ENCODE peak calls at places on chromosome 12, in nine cellular contexts. One of them, this sample, is unnamed.

GRCh38 chr12:42960087-42960527 is 370.6 kb upstream of the PRICKLE1 start:
- DNase-seq in HS-5: no peak
- DNase-seq in RWPE2: peak; percentile 75
- DNase-seq in stimulated activated CD8-positive, alpha-beta memory T cell treated with anti-CD3 and anti-CD28 coated beads, Interleukin-4, amount 100 ng/mL, for 1 hour: no peak
- DNase-seq in hypothalamus: no peak
- DNase-seq in brain pericyte: no peak
- DNase-seq in substantia nigra: no peak
- DNase-seq in dorsolateral prefrontal cortex: no peak
- DNase-seq in activated B cell treated with CpG ODN at 0.5 μM for 24 hours: no peak
- DNase-seq in this sample: no peak

GRCh38 chr12:40738856-40739255 is 46.6 kb downstream of the CNTN1 start:
- DNase-seq in HS-5: no peak
- DNase-seq in RWPE2: no peak
- DNase-seq in stimulated activated CD8-positive, alpha-beta memory T cell treated with anti-CD3 and anti-CD28 coated beads, Interleukin-4, amount 100 ng/mL, for 1 hour: no peak
- DNase-seq in hypothalamus: no peak
- DNase-seq in brain pericyte: no peak
- DNase-seq in substantia nigra: no peak
- DNase-seq in dorsolateral prefrontal cortex: no peak
- DNase-seq in activated B cell treated with CpG ODN at 0.5 μM for 24 hours: no peak
- DNase-seq in this sample: no peak

GRCh38 chr12:34397591-34398365 is 375.5 kb downstream of the ALG10 start:
- DNase-seq in HS-5: no peak
- DNase-seq in RWPE2: peak; percentile 20
- DNase-seq in stimulated activated CD8-positive, alpha-beta memory T cell treated with anti-CD3 and anti-CD28 coated beads, Interleukin-4, amount 100 ng/mL, for 1 hour: no peak
- DNase-seq in hypothalamus: no peak
- DNase-seq in brain pericyte: no peak
- DNase-seq in substantia nigra: no peak
- DNase-seq in dorsolateral prefrontal cortex: peak; percentile 20
- DNase-seq in activated B cell treated with CpG ODN at 0.5 μM for 24 hours: peak; percentile 7
- DNase-seq in this sample: no peak

GRCh38 chr12:3427956-3428355 is 63.0 kb upstream of the PRMT8 start:
- DNase-seq in HS-5: no peak
- DNase-seq in RWPE2: no peak
- DNase-seq in stimulated activated CD8-positive, alpha-beta memory T cell treated with anti-CD3 and anti-CD28 coated beads, Interleukin-4, amount 100 ng/mL, for 1 hour: no peak
- DNase-seq in hypothalamus: no peak
- DNase-seq in brain pericyte: no peak
- DNase-seq in substantia nigra: no peak
- DNase-seq in dorsolateral prefrontal cortex: no peak
- DNase-seq in activated B cell treated with CpG ODN at 0.5 μM for 24 hours: no peak
- DNase-seq in this sample: no peak

GRCh38 chr12:94721173-94721572 is 70.8 kb upstream of the TMCC3 start:
- DNase-seq in HS-5: no peak
- DNase-seq in RWPE2: no peak
- DNase-seq in stimulated activated CD8-positive, alpha-beta memory T cell treated with anti-CD3 and anti-CD28 coated beads, Interleukin-4, amount 100 ng/mL, for 1 hour: no peak
- DNase-seq in hypothalamus: no peak
- DNase-seq in brain pericyte: no peak
- DNase-seq in substantia nigra: no peak
- DNase-seq in dorsolateral prefrontal cortex: no peak
- DNase-seq in activated B cell treated with CpG ODN at 0.5 μM for 24 hours: no peak
- DNase-seq in this sample: peak; percentile 37

GRCh38 chr12:114698566-114699163 is 14.7 kb upstream of the TBX3 start:
- DNase-seq in HS-5: no peak
- DNase-seq in RWPE2: no peak
- DNase-seq in stimulated activated CD8-positive, alpha-beta memory T cell treated with anti-CD3 and anti-CD28 coated beads, Interleukin-4, amount 100 ng/mL, for 1 hour: no peak
- DNase-seq in hypothalamus: no peak
- DNase-seq in brain pericyte: no peak
- DNase-seq in substantia nigra: no peak
- DNase-seq in dorsolateral prefrontal cortex: no peak
- DNase-seq in activated B cell treated with CpG ODN at 0.5 μM for 24 hours: no peak
- DNase-seq in this sample: peak; percentile 42

GRCh38 chr12:79566452-79566851 is 124.3 kb downstream of the PAWR start:
- DNase-seq in HS-5: no peak
- DNase-seq in RWPE2: no peak
- DNase-seq in stimulated activated CD8-positive, alpha-beta memory T cell treated with anti-CD3 and anti-CD28 coated beads, Interleukin-4, amount 100 ng/mL, for 1 hour: no peak
- DNase-seq in hypothalamus: no peak
- DNase-seq in brain pericyte: no peak
- DNase-seq in substantia nigra: no peak
- DNase-seq in dorsolateral prefrontal cortex: no peak
- DNase-seq in activated B cell treated with CpG ODN at 0.5 μM for 24 hours: no peak
- DNase-seq in this sample: peak; percentile 82

GRCh38 chr12:111424793-111425251 is 19.1 kb downstream of the SH2B3 start:
- DNase-seq in HS-5: no peak
- DNase-seq in RWPE2: no peak
- DNase-seq in stimulated activated CD8-positive, alpha-beta memory T cell treated with anti-CD3 and anti-CD28 coated beads, Interleukin-4, amount 100 ng/mL, for 1 hour: no peak
- DNase-seq in hypothalamus: no peak
- DNase-seq in brain pericyte: no peak
- DNase-seq in substantia nigra: no peak
- DNase-seq in dorsolateral prefrontal cortex: no peak
- DNase-seq in activated B cell treated with CpG ODN at 0.5 μM for 24 hours: no peak
- DNase-seq in this sample: peak; percentile 55

GRCh38 chr12:50132505-50133135 is 20.6 kb downstream of the COX14 start:
- DNase-seq in HS-5: no peak
- DNase-seq in RWPE2: no peak
- DNase-seq in stimulated activated CD8-positive, alpha-beta memory T cell treated with anti-CD3 and anti-CD28 coated beads, Interleukin-4, amount 100 ng/mL, for 1 hour: no peak
- DNase-seq in hypothalamus: no peak
- DNase-seq in brain pericyte: no peak
- DNase-seq in substantia nigra: no peak
- DNase-seq in dorsolateral prefrontal cortex: no peak
- DNase-seq in activated B cell treated with CpG ODN at 0.5 μM for 24 hours: no peak
- DNase-seq in this sample: no peak

GRCh38 chr12:38921025-38921677 is 15.8 kb upstream of the CPNE8 start:
- DNase-seq in HS-5: peak; percentile 51
- DNase-seq in RWPE2: no peak
- DNase-seq in stimulated activated CD8-positive, alpha-beta memory T cell treated with anti-CD3 and anti-CD28 coated beads, Interleukin-4, amount 100 ng/mL, for 1 hour: no peak
- DNase-seq in hypothalamus: no peak
- DNase-seq in brain pericyte: no peak
- DNase-seq in substantia nigra: no peak
- DNase-seq in dorsolateral prefrontal cortex: no peak
- DNase-seq in activated B cell treated with CpG ODN at 0.5 μM for 24 hours: no peak
- DNase-seq in this sample: peak; percentile 67

GRCh38 chr12:58920102-58920955 is at the start of gene LRIG3:
- DNase-seq in HS-5: peak; percentile 63
- DNase-seq in RWPE2: peak; percentile 83
- DNase-seq in stimulated activated CD8-positive, alpha-beta memory T cell treated with anti-CD3 and anti-CD28 coated beads, Interleukin-4, amount 100 ng/mL, for 1 hour: no peak
- DNase-seq in hypothalamus: peak; percentile 82
- DNase-seq in brain pericyte: peak; percentile 97
- DNase-seq in substantia nigra: peak; percentile 64
- DNase-seq in dorsolateral prefrontal cortex: peak; percentile 83
- DNase-seq in activated B cell treated with CpG ODN at 0.5 μM for 24 hours: no peak
- DNase-seq in this sample: peak; percentile 95

GRCh38 chr12:66129934-66130266 is 650 bp downstream of the LLPH start:
- DNase-seq in HS-5: no peak
- DNase-seq in RWPE2: no peak
- DNase-seq in stimulated activated CD8-positive, alpha-beta memory T cell treated with anti-CD3 and anti-CD28 coated beads, Interleukin-4, amount 100 ng/mL, for 1 hour: no peak
- DNase-seq in hypothalamus: no peak
- DNase-seq in brain pericyte: no peak
- DNase-seq in substantia nigra: no peak
- DNase-seq in dorsolateral prefrontal cortex: no peak
- DNase-seq in activated B cell treated with CpG ODN at 0.5 μM for 24 hours: no peak
- DNase-seq in this sample: peak; percentile 81

GRCh38 chr12:47648056-47648579 is 57.7 kb downstream of the RPAP3 start:
- DNase-seq in HS-5: no peak
- DNase-seq in RWPE2: no peak
- DNase-seq in stimulated activated CD8-positive, alpha-beta memory T cell treated with anti-CD3 and anti-CD28 coated beads, Interleukin-4, amount 100 ng/mL, for 1 hour: no peak
- DNase-seq in hypothalamus: no peak
- DNase-seq in brain pericyte: no peak
- DNase-seq in substantia nigra: no peak
- DNase-seq in dorsolateral prefrontal cortex: no peak
- DNase-seq in activated B cell treated with CpG ODN at 0.5 μM for 24 hours: no peak
- DNase-seq in this sample: no peak

GRCh38 chr12:4579305-4580097 is 17.5 kb downstream of the DYRK4 start:
- DNase-seq in HS-5: no peak
- DNase-seq in RWPE2: no peak
- DNase-seq in stimulated activated CD8-positive, alpha-beta memory T cell treated with anti-CD3 and anti-CD28 coated beads, Interleukin-4, amount 100 ng/mL, for 1 hour: no peak
- DNase-seq in hypothalamus: no peak
- DNase-seq in brain pericyte: no peak
- DNase-seq in substantia nigra: no peak
- DNase-seq in dorsolateral prefrontal cortex: no peak
- DNase-seq in activated B cell treated with CpG ODN at 0.5 μM for 24 hours: no peak
- DNase-seq in this sample: no peak

GRCh38 chr12:80272516-80272915 is 171.5 kb upstream of the PTPRQ start:
- DNase-seq in HS-5: no peak
- DNase-seq in RWPE2: no peak
- DNase-seq in stimulated activated CD8-positive, alpha-beta memory T cell treated with anti-CD3 and anti-CD28 coated beads, Interleukin-4, amount 100 ng/mL, for 1 hour: no peak
- DNase-seq in hypothalamus: no peak
- DNase-seq in brain pericyte: no peak
- DNase-seq in substantia nigra: no peak
- DNase-seq in dorsolateral prefrontal cortex: no peak
- DNase-seq in activated B cell treated with CpG ODN at 0.5 μM for 24 hours: no peak
- DNase-seq in this sample: no peak

GRCh38 chr12:53061404-53062010 is 11.6 kb downstream of the TNS2 start:
- DNase-seq in HS-5: no peak
- DNase-seq in RWPE2: no peak
- DNase-seq in stimulated activated CD8-positive, alpha-beta memory T cell treated with anti-CD3 and anti-CD28 coated beads, Interleukin-4, amount 100 ng/mL, for 1 hour: no peak
- DNase-seq in hypothalamus: no peak
- DNase-seq in brain pericyte: no peak
- DNase-seq in substantia nigra: peak; percentile 91
- DNase-seq in dorsolateral prefrontal cortex: peak; percentile 26
- DNase-seq in activated B cell treated with CpG ODN at 0.5 μM for 24 hours: no peak
- DNase-seq in this sample: peak; percentile 48

GRCh38 chr12:108289342-108290131 is 49.6 kb downstream of the CMKLR1 start:
- DNase-seq in HS-5: no peak
- DNase-seq in RWPE2: no peak
- DNase-seq in stimulated activated CD8-positive, alpha-beta memory T cell treated with anti-CD3 and anti-CD28 coated beads, Interleukin-4, amount 100 ng/mL, for 1 hour: no peak
- DNase-seq in hypothalamus: no peak
- DNase-seq in brain pericyte: no peak
- DNase-seq in substantia nigra: no peak
- DNase-seq in dorsolateral prefrontal cortex: peak; percentile 45
- DNase-seq in activated B cell treated with CpG ODN at 0.5 μM for 24 hours: no peak
- DNase-seq in this sample: no peak

GRCh38 chr12:26524862-26525465 is 308.0 kb downstream of the ITPR2 start:
- DNase-seq in HS-5: no peak
- DNase-seq in RWPE2: no peak
- DNase-seq in stimulated activated CD8-positive, alpha-beta memory T cell treated with anti-CD3 and anti-CD28 coated beads, Interleukin-4, amount 100 ng/mL, for 1 hour: no peak
- DNase-seq in hypothalamus: no peak
- DNase-seq in brain pericyte: no peak
- DNase-seq in substantia nigra: no peak
- DNase-seq in dorsolateral prefrontal cortex: no peak
- DNase-seq in activated B cell treated with CpG ODN at 0.5 μM for 24 hours: no peak
- DNase-seq in this sample: no peak

GRCh38 chr12:25388216-25388615 is 137.5 kb upstream of the KRAS start:
- DNase-seq in HS-5: no peak
- DNase-seq in RWPE2: no peak
- DNase-seq in stimulated activated CD8-positive, alpha-beta memory T cell treated with anti-CD3 and anti-CD28 coated beads, Interleukin-4, amount 100 ng/mL, for 1 hour: no peak
- DNase-seq in hypothalamus: no peak
- DNase-seq in brain pericyte: no peak
- DNase-seq in substantia nigra: no peak
- DNase-seq in dorsolateral prefrontal cortex: no peak
- DNase-seq in activated B cell treated with CpG ODN at 0.5 μM for 24 hours: no peak
- DNase-seq in this sample: no peak

GRCh38 chr12:89960011-89960507 is 251.4 kb upstream of the ATP2B1 start:
- DNase-seq in HS-5: no peak
- DNase-seq in RWPE2: no peak
- DNase-seq in stimulated activated CD8-positive, alpha-beta memory T cell treated with anti-CD3 and anti-CD28 coated beads, Interleukin-4, amount 100 ng/mL, for 1 hour: no peak
- DNase-seq in hypothalamus: no peak
- DNase-seq in brain pericyte: no peak
- DNase-seq in substantia nigra: no peak
- DNase-seq in dorsolateral prefrontal cortex: no peak
- DNase-seq in activated B cell treated with CpG ODN at 0.5 μM for 24 hours: no peak
- DNase-seq in this sample: peak; percentile 15

GRCh38 chr12:124856132-124856841 is 7.4 kb downstream of the SCARB1 start:
- DNase-seq in HS-5: no peak
- DNase-seq in RWPE2: no peak
- DNase-seq in stimulated activated CD8-positive, alpha-beta memory T cell treated with anti-CD3 and anti-CD28 coated beads, Interleukin-4, amount 100 ng/mL, for 1 hour: no peak
- DNase-seq in hypothalamus: no peak
- DNase-seq in brain pericyte: no peak
- DNase-seq in substantia nigra: no peak
- DNase-seq in dorsolateral prefrontal cortex: no peak
- DNase-seq in activated B cell treated with CpG ODN at 0.5 μM for 24 hours: no peak
- DNase-seq in this sample: peak; percentile 58

GRCh38 chr12:106645074-106645421 is 62.2 kb downstream of the RFX4 start:
- DNase-seq in HS-5: no peak
- DNase-seq in RWPE2: no peak
- DNase-seq in stimulated activated CD8-positive, alpha-beta memory T cell treated with anti-CD3 and anti-CD28 coated beads, Interleukin-4, amount 100 ng/mL, for 1 hour: no peak
- DNase-seq in hypothalamus: peak; percentile 88
- DNase-seq in brain pericyte: no peak
- DNase-seq in substantia nigra: peak; percentile 76
- DNase-seq in dorsolateral prefrontal cortex: peak; percentile 89
- DNase-seq in activated B cell treated with CpG ODN at 0.5 μM for 24 hours: no peak
- DNase-seq in this sample: peak; percentile 25

GRCh38 chr12:112167728-112168525 is 42.6 kb downstream of the TRAFD1 start:
- DNase-seq in HS-5: no peak
- DNase-seq in RWPE2: no peak
- DNase-seq in stimulated activated CD8-positive, alpha-beta memory T cell treated with anti-CD3 and anti-CD28 coated beads, Interleukin-4, amount 100 ng/mL, for 1 hour: no peak
- DNase-seq in hypothalamus: no peak
- DNase-seq in brain pericyte: no peak
- DNase-seq in substantia nigra: no peak
- DNase-seq in dorsolateral prefrontal cortex: no peak
- DNase-seq in activated B cell treated with CpG ODN at 0.5 μM for 24 hours: no peak
- DNase-seq in this sample: no peak

GRCh38 chr12:21800011-21800410 is 25.5 kb upstream of the KCNJ8 start:
- DNase-seq in HS-5: no peak
- DNase-seq in RWPE2: no peak
- DNase-seq in stimulated activated CD8-positive, alpha-beta memory T cell treated with anti-CD3 and anti-CD28 coated beads, Interleukin-4, amount 100 ng/mL, for 1 hour: no peak
- DNase-seq in hypothalamus: no peak
- DNase-seq in brain pericyte: no peak
- DNase-seq in substantia nigra: no peak
- DNase-seq in dorsolateral prefrontal cortex: no peak
- DNase-seq in activated B cell treated with CpG ODN at 0.5 μM for 24 hours: no peak
- DNase-seq in this sample: no peak

GRCh38 chr12:4908694-4909396 is 860 bp upstream of the KCNA1 start:
- DNase-seq in HS-5: no peak
- DNase-seq in RWPE2: no peak
- DNase-seq in stimulated activated CD8-positive, alpha-beta memory T cell treated with anti-CD3 and anti-CD28 coated beads, Interleukin-4, amount 100 ng/mL, for 1 hour: no peak
- DNase-seq in hypothalamus: no peak
- DNase-seq in brain pericyte: no peak
- DNase-seq in substantia nigra: peak; percentile 76
- DNase-seq in dorsolateral prefrontal cortex: peak; percentile 28
- DNase-seq in activated B cell treated with CpG ODN at 0.5 μM for 24 hours: no peak
- DNase-seq in this sample: peak; percentile 45

GRCh38 chr12:81231574-81232368 is 153.9 kb downstream of the ACSS3 start:
- DNase-seq in HS-5: no peak
- DNase-seq in RWPE2: no peak
- DNase-seq in stimulated activated CD8-positive, alpha-beta memory T cell treated with anti-CD3 and anti-CD28 coated beads, Interleukin-4, amount 100 ng/mL, for 1 hour: no peak
- DNase-seq in hypothalamus: no peak
- DNase-seq in brain pericyte: no peak
- DNase-seq in substantia nigra: no peak
- DNase-seq in dorsolateral prefrontal cortex: no peak
- DNase-seq in activated B cell treated with CpG ODN at 0.5 μM for 24 hours: no peak
- DNase-seq in this sample: no peak

GRCh38 chr12:82299617-82300016 is 58.6 kb downstream of the CCDC59 start:
- DNase-seq in HS-5: peak; percentile 8
- DNase-seq in RWPE2: no peak
- DNase-seq in stimulated activated CD8-positive, alpha-beta memory T cell treated with anti-CD3 and anti-CD28 coated beads, Interleukin-4, amount 100 ng/mL, for 1 hour: no peak
- DNase-seq in hypothalamus: no peak
- DNase-seq in brain pericyte: no peak
- DNase-seq in substantia nigra: no peak
- DNase-seq in dorsolateral prefrontal cortex: no peak
- DNase-seq in activated B cell treated with CpG ODN at 0.5 μM for 24 hours: no peak
- DNase-seq in this sample: no peak

GRCh38 chr12:124835652-124836410 is 27.8 kb downstream of the SCARB1 start:
- DNase-seq in HS-5: no peak
- DNase-seq in RWPE2: no peak
- DNase-seq in stimulated activated CD8-positive, alpha-beta memory T cell treated with anti-CD3 and anti-CD28 coated beads, Interleukin-4, amount 100 ng/mL, for 1 hour: no peak
- DNase-seq in hypothalamus: no peak
- DNase-seq in brain pericyte: no peak
- DNase-seq in substantia nigra: peak; percentile 45
- DNase-seq in dorsolateral prefrontal cortex: no peak
- DNase-seq in activated B cell treated with CpG ODN at 0.5 μM for 24 hours: no peak
- DNase-seq in this sample: peak; percentile 31

GRCh38 chr12:109900752-109901580 is 892 bp downstream of the TCHP start:
- DNase-seq in HS-5: no peak
- DNase-seq in RWPE2: no peak
- DNase-seq in stimulated activated CD8-positive, alpha-beta memory T cell treated with anti-CD3 and anti-CD28 coated beads, Interleukin-4, amount 100 ng/mL, for 1 hour: no peak
- DNase-seq in hypothalamus: no peak
- DNase-seq in brain pericyte: no peak
- DNase-seq in substantia nigra: no peak
- DNase-seq in dorsolateral prefrontal cortex: no peak
- DNase-seq in activated B cell treated with CpG ODN at 0.5 μM for 24 hours: no peak
- DNase-seq in this sample: peak; percentile 21

GRCh38 chr12:48084066-48084465 is 21.8 kb downstream of the SENP1 start:
- DNase-seq in HS-5: no peak
- DNase-seq in RWPE2: no peak
- DNase-seq in stimulated activated CD8-positive, alpha-beta memory T cell treated with anti-CD3 and anti-CD28 coated beads, Interleukin-4, amount 100 ng/mL, for 1 hour: no peak
- DNase-seq in hypothalamus: no peak
- DNase-seq in brain pericyte: no peak
- DNase-seq in substantia nigra: no peak
- DNase-seq in dorsolateral prefrontal cortex: no peak
- DNase-seq in activated B cell treated with CpG ODN at 0.5 μM for 24 hours: no peak
- DNase-seq in this sample: no peak

GRCh38 chr12:1812650-1813302 is 7.6 kb upstream of the LRTM2 start:
- DNase-seq in HS-5: no peak
- DNase-seq in RWPE2: no peak
- DNase-seq in stimulated activated CD8-positive, alpha-beta memory T cell treated with anti-CD3 and anti-CD28 coated beads, Interleukin-4, amount 100 ng/mL, for 1 hour: no peak
- DNase-seq in hypothalamus: no peak
- DNase-seq in brain pericyte: peak; percentile 27
- DNase-seq in substantia nigra: no peak
- DNase-seq in dorsolateral prefrontal cortex: no peak
- DNase-seq in activated B cell treated with CpG ODN at 0.5 μM for 24 hours: no peak
- DNase-seq in this sample: no peak